ENCODE peak calls at places on chromosome 18, in five cellular contexts. D is H1, N is GM12878, P is K562, F is HCT116. W is an unnamed sample.
A peak's percentile ranks its signal among the peaks of the same experiment; 100 is the strongest.

GRCh38 chr18:41719808-41720207 is 235.2 kb upstream of the PIK3C3 start:
- DNase-seq in D (no peak), N (no peak), P (no peak), F (no peak), W (no peak)

GRCh38 chr18:79442508-79443221 is 46.9 kb downstream of the NFATC1 start:
- DNase-seq in D (no peak), N (no peak), P (no peak), F (no peak), W (no peak)

GRCh38 chr18:75727479-75727878 is 300.0 kb upstream of the SMIM21 start:
- DNase-seq in D (peak; percentile 85), N (no peak), P (peak; percentile 26), F (peak; percentile 21), W (peak; percentile 2)

GRCh38 chr18:48749768-48750167 is 201.0 kb downstream of the SMAD7 start:
- DNase-seq in D (no peak), N (no peak), P (no peak), F (no peak), W (no peak)

GRCh38 chr18:78511666-78512065 is 468.0 kb upstream of the SALL3 start:
- DNase-seq in D (no peak), N (no peak), P (no peak), F (no peak), W (no peak)

GRCh38 chr18:77702686-77703085 is 453.0 kb downstream of the GALR1 start:
- DNase-seq in D (no peak), N (no peak), P (no peak), F (no peak), W (peak; percentile 10)

GRCh38 chr18:45590060-45590537 is 25.2 kb upstream of the SLC14A2 start:
- DNase-seq in D (no peak), N (no peak), P (no peak), F (no peak), W (no peak)

GRCh38 chr18:23585007-23585871 is 1.1 kb downstream of the NPC1 start:
- DNase-seq in D (no peak), N (peak; percentile 28), P (peak; percentile 41), F (no peak), W (peak; percentile 31)

GRCh38 chr18:7955175-7955574 is 388.1 kb downstream of the PTPRM start:
- DNase-seq in D (no peak), N (no peak), P (no peak), F (no peak), W (no peak)

GRCh38 chr18:75044791-75045190 is 164.1 kb downstream of the PTGR3 start:
- DNase-seq in D (no peak), N (no peak), P (no peak), F (no peak), W (no peak)

GRCh38 chr18:26862084-26862483 is 3.4 kb downstream of the AQP4 start:
- DNase-seq in D (no peak), N (no peak), P (no peak), F (no peak), W (no peak)

GRCh38 chr18:47150824-47151366 is 595 bp upstream of the HDHD2 start:
- DNase-seq in D (no peak), N (no peak), P (no peak), F (no peak), W (peak; percentile 3)

GRCh38 chr18:56748698-56749268 is 97.6 kb downstream of the WDR7 start:
- DNase-seq in D (no peak), N (no peak), P (peak; percentile 10), F (peak; percentile 12), W (peak; percentile 18)

GRCh38 chr18:42426496-42427015 is 471.5 kb downstream of the PIK3C3 start:
- DNase-seq in D (no peak), N (no peak), P (no peak), F (no peak), W (no peak)

GRCh38 chr18:23401400-23402347 is 51.4 kb upstream of the RIOK3 start:
- DNase-seq in D (no peak), N (no peak), P (no peak), F (no peak), W (peak; percentile 81)

GRCh38 chr18:62571037-62571436 is 48.2 kb downstream of the ZCCHC2 start:
- DNase-seq in D (no peak), N (no peak), P (no peak), F (no peak), W (no peak)
- TF ChIP-seq ATF3 in D (no peak), N (no peak), P (no peak), F (no peak), W (no peak)

GRCh38 chr18:12046751-12047335 is 46.8 kb upstream of the ANKRD62 start:
- DNase-seq in D (no peak), N (no peak), P (no peak), F (no peak), W (no peak)

GRCh38 chr18:12049983-12050811 is 43.4 kb upstream of the ANKRD62 start:
- DNase-seq in D (no peak), N (peak; percentile 59), P (no peak), F (no peak), W (no peak)

GRCh38 chr18:12046046-12046750 is 47.4 kb upstream of the ANKRD62 start:
- DNase-seq in D (no peak), N (no peak), P (no peak), F (no peak), W (peak; percentile 21)

GRCh38 chr18:12048010-12048826 is 45.4 kb upstream of the ANKRD62 start:
- DNase-seq in D (peak; percentile 84), N (no peak), P (no peak), F (no peak), W (no peak)

DNA sequence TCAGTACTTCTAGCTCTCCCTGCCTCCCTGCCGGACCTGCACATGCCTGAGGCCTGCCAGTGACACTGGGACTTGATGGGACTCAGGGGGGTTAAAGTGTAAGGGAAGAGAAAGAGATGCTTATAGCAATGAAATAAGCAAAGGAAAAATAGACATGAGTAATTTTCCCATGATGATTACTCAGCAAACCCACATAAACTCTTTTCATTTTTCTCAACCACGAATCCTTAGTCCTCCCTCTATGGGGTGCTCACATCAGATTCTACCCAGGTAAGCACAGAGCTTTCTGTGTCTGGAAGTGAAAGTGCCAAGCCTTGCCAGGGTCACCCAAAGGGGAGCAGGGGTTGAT is 44.8 kb upstream of the ANKRD62 start:
- DNase-seq in D (no peak), N (no peak), P (no peak), F (no peak), W (no peak)
- TF ChIP-seq ATF3 in D (no peak), N (no peak), P (no peak), F (no peak), W (no peak)

GRCh38 chr18:10320848-10321247 is 133.6 kb upstream of the APCDD1 start:
- DNase-seq in D (no peak), N (no peak), P (no peak), F (no peak), W (no peak)
- TF ChIP-seq ATF3 in D (no peak), N (no peak), P (no peak), F (no peak), W (no peak)

GRCh38 chr18:58362027-58362575 is 266.8 kb downstream of the ALPK2 start:
- DNase-seq in D (no peak), N (no peak), P (no peak), F (no peak), W (no peak)
- TF ChIP-seq ATF3 in D (no peak), N (no peak), P (no peak), F (no peak), W (no peak)

W was measured in HepG2.